ENCODE peak calls at places on chromosomes 7 and 10, in four cellular contexts. B is K562, V is HCT116, P is HepG2. S is an unnamed sample.

GRCh38 chr10:33155720-33156638 is 178.5 kb downstream of the NRP1 start:
- DNase-seq in B (peak), V (no peak), P (peak), S (peak)

GRCh38 chr10:109939253-109939961 is 16.1 kb upstream of the XPNPEP1 start:
- DNase-seq in B (no peak), V (no peak), P (no peak), S (no peak)

GRCh38 chr10:34682580-34682979 is 132.5 kb downstream of the PARD3 start:
- DNase-seq in B (no peak), V (no peak), P (no peak), S (no peak)

GRCh38 chr10:12594448-12594944 is 245.1 kb downstream of the CAMK1D start:
- DNase-seq in B (no peak), V (no peak), P (no peak), S (no peak)

GRCh38 chr7:131506597-131506996 is 49.8 kb downstream of the PODXL start:
- DNase-seq in B (no peak), V (no peak), P (no peak), S (no peak)

GRCh38 chr7:151745090-151745638 is 131.8 kb downstream of the PRKAG2 start:
- DNase-seq in B (peak), V (peak), P (peak), S (peak)

GRCh38 chr7:149720372-149721083 is 52.9 kb downstream of the ZNF467 start:
- DNase-seq in B (no peak), V (no peak), P (peak), S (no peak)

GRCh38 chr7:140533394-140533872 is 54.1 kb upstream of the MKRN1 start:
- DNase-seq in B (peak), V (no peak), P (peak), S (no peak)

GRCh38 chr10:93548376-93549071 is 17.9 kb upstream of the FFAR4 start:
- DNase-seq in B (no peak), V (no peak), P (no peak), S (peak)

GRCh38 chr7:76260171-76260703 is 42.2 kb upstream of the HSPB1 start:
- DNase-seq in B (peak), V (peak), P (peak), S (no peak)

GRCh38 chr10:13734151-13734550 is 147.4 kb downstream of the PRPF18 start:
- DNase-seq in B (no peak), V (no peak), P (no peak), S (no peak)

GRCh38 chr10:133260895-133261725 is 15.6 kb downstream of the ADAM8 start:
- DNase-seq in B (peak), V (no peak), P (no peak), S (no peak)

GRCh38 chr10:4944751-4945280 is 18.4 kb upstream of the AKR1C1 start:
- DNase-seq in B (no peak), V (no peak), P (no peak), S (no peak)

GRCh38 chr7:159114981-159115380 is 29.7 kb downstream of the VIPR2 start:
- DNase-seq in B (no peak), V (no peak), P (no peak), S (no peak)

GRCh38 chr10:513393-513792 is 176.1 kb downstream of the DIP2C start:
- DNase-seq in B (no peak), V (no peak), P (no peak), S (no peak)

GRCh38 chr7:22677680-22678079 is 49.3 kb upstream of the IL6 start:
- DNase-seq in B (no peak), V (no peak), P (no peak), S (no peak)

GRCh38 chr10:130805635-130806030 is 505.9 kb downstream of the TCERG1L start:
- DNase-seq in B (no peak), V (no peak), P (no peak), S (no peak)

GRCh38 chr7:142463401-142463850 is 205.6 kb upstream of the PRSS58 start:
- DNase-seq in B (no peak), V (no peak), P (no peak), S (no peak)

GRCh38 chr7:150850273-150850672 is 2.0 kb upstream of the AOC1 start:
- DNase-seq in B (no peak), V (no peak), P (no peak), S (no peak)

GRCh38 chr7:127252736-127253288 is at the start of gene GRM8:
- DNase-seq in B (peak), V (no peak), P (peak), S (no peak)

GRCh38 chr10:12720217-12720981 is 281.1 kb downstream of the CCDC3 start:
- DNase-seq in B (no peak), V (peak), P (peak), S (no peak)

GRCh38 chr7:44375926-44376342 is 50.5 kb upstream of the CAMK2B start:
- DNase-seq in B (no peak), V (no peak), P (no peak), S (no peak)

GRCh38 chr7:50531401-50531906 is 33.8 kb downstream of the DDC start:
- DNase-seq in B (no peak), V (peak), P (peak), S (peak)

GRCh38 chr7:155531686-155532085 is 14.7 kb downstream of the CNPY1 start:
- DNase-seq in B (no peak), V (no peak), P (peak), S (no peak)

GRCh38 chr10:1180071-1180730 is 124.0 kb downstream of the WDR37 start:
- DNase-seq in B (no peak), V (no peak), P (no peak), S (no peak)

GRCh38 chr7:132899833-132900232 is 182.1 kb downstream of the CHCHD3 start:
- DNase-seq in B (no peak), V (no peak), P (no peak), S (no peak)

GRCh38 chr7:123823898-123824753 is 20.8 kb upstream of the HYAL4 start:
- DNase-seq in B (no peak), V (no peak), P (no peak), S (no peak)

GRCh38 chr10:133191651-133192050 is 31.6 kb downstream of the KNDC1 start:
- DNase-seq in B (no peak), V (no peak), P (no peak), S (no peak)

GRCh38 chr7:158975526-158976467 is 119.4 kb downstream of the DYNC2I1 start:
- DNase-seq in B (peak), V (no peak), P (peak), S (no peak)

GRCh38 chr7:31145339-31145738 is 93.2 kb downstream of the ADCYAP1R1 start:
- DNase-seq in B (no peak), V (no peak), P (no peak), S (no peak)

GRCh38 chr10:43046288-43046991 is 30.4 kb upstream of the RET start:
- DNase-seq in B (no peak), V (no peak), P (no peak), S (no peak)

GRCh38 chr7:144390481-144390880 is 13.0 kb downstream of the NOBOX start:
- DNase-seq in B (no peak), V (no peak), P (no peak), S (no peak)

GRCh38 chr7:70505468-70505867 is 626.5 kb upstream of the GALNT17 start:
- DNase-seq in B (no peak), V (no peak), P (no peak), S (no peak)

GRCh38 chr10:119531067-119531466 is 11.5 kb downstream of the RGS10 start:
- DNase-seq in B (no peak), V (no peak), P (peak), S (no peak)

GRCh38 chr7:157744786-157745601 is 408.2 kb downstream of the DNAJB6 start:
- DNase-seq in B (no peak), V (no peak), P (no peak), S (no peak)

GRCh38 chr7:132979524-132979923 is 102.4 kb downstream of the CHCHD3 start:
- DNase-seq in B (no peak), V (no peak), P (no peak), S (no peak)

DNA sequence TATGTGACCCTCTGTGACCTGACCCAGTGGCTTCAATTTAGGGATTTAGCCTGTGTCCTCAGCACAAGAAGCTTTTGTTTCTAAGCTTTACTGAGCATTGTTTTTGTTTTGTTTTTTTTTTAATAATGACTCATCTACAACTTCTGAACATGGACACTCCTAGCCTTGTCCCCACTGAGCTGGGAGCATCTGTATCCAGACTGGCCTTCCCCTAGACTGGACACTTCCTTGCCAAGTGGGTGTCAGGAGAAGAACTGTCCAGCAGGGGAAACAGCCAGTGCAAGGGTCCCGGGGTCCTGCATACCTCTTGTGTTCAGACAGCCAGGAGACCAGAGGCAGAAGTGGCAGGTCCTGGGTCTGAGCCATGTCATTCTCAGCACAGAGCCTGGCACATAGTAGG is 108.6 kb downstream of the TMEM130 start:
- DNase-seq in B (no peak), V (no peak), P (no peak), S (no peak)
- H3K27ac ChIP-seq in B (no peak), V (no peak), P (no peak), S (no peak)

GRCh38 chr7:999921-1000593 is 17.1 kb downstream of the CYP2W1 start:
- DNase-seq in B (no peak), V (no peak), P (no peak), S (no peak)

GRCh38 chr7:997404-998395 is 14.7 kb downstream of the CYP2W1 start:
- DNase-seq in B (peak), V (no peak), P (no peak), S (no peak)

GRCh38 chr7:996089-996872 is 13.3 kb downstream of the CYP2W1 start:
- DNase-seq in B (no peak), V (no peak), P (no peak), S (no peak)

GRCh38 chr7:1000594-1000935 is 17.6 kb downstream of the CYP2W1 start:
- DNase-seq in B (no peak), V (no peak), P (no peak), S (no peak)

GRCh38 chr7:999149-999883 is 16.3 kb downstream of the CYP2W1 start:
- DNase-seq in B (no peak), V (no peak), P (no peak), S (no peak)
- TF ChIP-seq SIN3A in B (no peak), V (no peak), P (no peak), S (no peak)

GRCh38 chr7:17304926-17305325 is 6.5 kb downstream of the AHR start:
- DNase-seq in B (no peak), V (peak), P (no peak), S (peak)
- TF ChIP-seq TCF7L2 in B (no peak), V (peak), P (no peak), S (no peak)

DNA sequence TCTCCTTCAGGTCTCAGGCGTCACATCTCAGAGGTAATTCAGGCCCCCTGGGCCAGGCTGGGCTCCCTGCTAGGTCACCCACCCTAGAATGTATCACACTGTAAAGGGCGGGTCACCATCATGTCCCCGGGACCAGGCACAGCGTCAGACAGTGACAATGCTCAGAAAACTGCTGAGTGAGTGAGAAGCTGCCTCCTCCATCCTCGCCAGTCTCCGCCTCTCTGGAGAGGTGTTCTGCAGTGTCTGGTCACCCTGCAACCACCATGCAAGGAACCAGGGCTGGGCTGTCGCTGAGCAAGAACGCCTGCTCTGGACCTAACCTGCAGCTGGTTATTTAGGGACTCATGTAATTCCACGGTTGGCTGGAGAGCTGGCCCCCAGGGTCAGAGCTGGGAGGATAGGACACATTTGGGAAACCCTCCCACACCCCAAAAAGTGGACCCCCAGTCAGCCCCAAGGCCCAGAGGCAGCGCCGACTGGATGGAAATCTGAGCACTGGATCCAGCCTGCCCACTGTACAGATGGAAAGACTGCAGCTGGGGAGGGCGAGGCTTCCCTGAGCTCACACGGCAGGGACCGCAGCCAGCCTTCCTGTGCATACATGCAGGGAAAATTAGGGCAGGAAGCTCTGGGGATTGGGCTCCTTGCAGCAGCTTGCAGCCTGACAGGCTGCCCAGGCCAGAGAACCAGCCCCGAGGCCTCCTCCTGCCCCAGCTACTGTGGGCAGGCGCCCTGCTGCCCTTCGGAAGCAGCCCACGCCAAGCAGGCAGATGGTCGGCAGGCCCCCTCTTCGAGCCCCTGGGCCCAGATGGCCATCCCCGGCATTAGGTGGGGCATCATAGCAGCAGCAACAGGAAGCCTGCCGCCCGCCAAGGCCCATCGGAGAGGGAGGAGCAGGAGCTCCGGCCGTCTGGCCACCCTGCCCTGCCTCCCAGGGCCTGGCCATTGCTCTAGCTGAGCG is 105.4 kb upstream of the ZMIZ1 start:
- DNase-seq in B (no peak), V (no peak), P (no peak), S (no peak)
- H3K27ac ChIP-seq in B (no peak), V (no peak), P (peak), S (peak)

DNA sequence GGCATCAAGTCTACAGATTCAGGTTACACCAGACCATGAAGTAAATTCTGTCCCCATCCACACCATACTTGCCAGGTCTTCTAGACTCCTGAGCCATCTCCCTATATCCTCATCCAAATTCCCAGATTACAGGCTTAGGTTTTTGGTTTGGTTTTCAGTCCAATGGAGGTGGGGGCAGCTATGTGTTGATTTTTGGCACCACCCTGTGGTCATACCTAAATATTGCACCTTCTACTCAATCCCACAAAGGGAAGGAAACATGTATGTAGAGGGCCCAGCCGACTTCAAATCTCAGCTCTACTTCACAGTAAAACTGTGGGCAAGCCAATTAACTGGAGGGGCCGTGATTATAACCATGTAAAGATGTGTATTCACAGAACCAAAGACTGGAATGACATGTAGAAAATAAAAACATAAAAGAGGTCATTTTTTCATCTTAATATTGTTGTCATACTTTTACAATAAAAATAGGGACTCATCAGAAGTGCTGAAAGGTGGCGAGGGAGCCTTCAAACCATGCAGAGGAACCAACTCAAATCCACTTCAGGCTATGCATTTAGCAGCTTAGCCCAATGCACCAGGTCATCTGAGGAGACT is 19.8 kb downstream of the ERCC6 start:
- DNase-seq in B (peak), V (peak), P (peak), S (peak)
- TF ChIP-seq SIN3A in B (no peak), V (no peak), P (no peak), S (no peak)

S was measured in Panc1.